ENCODE peak calls at places on chromosome 5, in five cellular contexts. V, W, D, N and Z are unnamed samples.

GRCh38 chr5:178466342-178466741 is 123.9 kb downstream of the COL23A1 start:
- DNase-seq in W (no peak), N (no peak), D (no peak), V (no peak), Z (no peak)

GRCh38 chr5:57447656-57448055 is 35.0 kb downstream of the ACTBL2 start:
- DNase-seq in V (no peak), W (no peak), N (no peak), D (no peak), Z (no peak)

GRCh38 chr5:179191506-179192184 is 131.5 kb downstream of the ZNF354C start:
- DNase-seq in N (no peak), W (no peak), V (no peak), D (peak), Z (no peak)

GRCh38 chr5:5289537-5289936 is 132.9 kb upstream of the ICE1 start:
- DNase-seq in N (no peak), W (no peak), D (no peak), V (no peak), Z (no peak)

GRCh38 chr5:170623576-170624181 is 119.9 kb downstream of the KCNIP1 start:
- DNase-seq in V (peak), N (peak), W (peak), D (peak), Z (peak)

GRCh38 chr5:3337812-3338541 is 257.7 kb upstream of the IRX1 start:
- DNase-seq in V (no peak), W (no peak), D (no peak), N (no peak), Z (no peak)

GRCh38 chr5:36665638-36666037 is 59.2 kb downstream of the SLC1A3 start:
- DNase-seq in W (no peak), D (no peak), V (no peak), N (no peak), Z (no peak)

GRCh38 chr5:95284512-95285405 is at the start of gene MCTP1:
- DNase-seq in W (peak), N (no peak), V (no peak), D (peak), Z (peak)

GRCh38 chr5:178455480-178455835 is 134.7 kb downstream of the COL23A1 start:
- DNase-seq in D (no peak), V (no peak), N (no peak), W (no peak), Z (no peak)

GRCh38 chr5:156020650-156021049 is 306.3 kb upstream of the SGCD start:
- DNase-seq in V (no peak), W (no peak), N (no peak), D (no peak), Z (no peak)

GRCh38 chr5:68932830-68933434 is 160.9 kb upstream of the SLC30A5 start:
- DNase-seq in V (peak), N (no peak), D (no peak), W (peak), Z (no peak)

GRCh38 chr5:177426566-177427210 is at the start of gene GRK6:
- DNase-seq in V (no peak), W (peak), N (no peak), D (peak), Z (peak)

GRCh38 chr5:65037845-65038815 is 269.4 kb downstream of the CWC27 start:
- DNase-seq in N (peak), D (no peak), W (peak), V (peak), Z (no peak)

GRCh38 chr5:7372399-7372798 is 23.5 kb upstream of the ADCY2 start:
- DNase-seq in D (no peak), N (no peak), V (no peak), W (no peak), Z (no peak)

GRCh38 chr5:80191991-80192398 is 63.9 kb downstream of the SERINC5 start:
- DNase-seq in N (no peak), W (peak), D (no peak), V (no peak), Z (no peak)

GRCh38 chr5:176762489-176762888 is 47.9 kb upstream of the UNC5A start:
- DNase-seq in V (no peak), N (no peak), W (peak), D (no peak), Z (no peak)

GRCh38 chr5:14767942-14768837 is 103.4 kb downstream of the ANKH start:
- DNase-seq in W (no peak), V (no peak), N (peak), D (no peak), Z (peak)

GRCh38 chr5:72818866-72819534 is 2.5 kb downstream of the TNPO1 start:
- DNase-seq in W (peak), V (peak), N (peak), D (peak), Z (peak)

GRCh38 chr5:157710887-157711286 is 20.3 kb upstream of the THG1L start:
- DNase-seq in D (no peak), V (no peak), N (no peak), W (no peak), Z (no peak)

GRCh38 chr5:56656816-56657740 is 158.3 kb upstream of the MAP3K1 start:
- DNase-seq in W (no peak), D (no peak), N (no peak), V (no peak), Z (no peak)

GRCh38 chr5:176529116-176529823 is 7.9 kb downstream of the RNF44 start:
- DNase-seq in N (no peak), V (no peak), D (no peak), W (no peak), Z (no peak)

GRCh38 chr5:97134634-97135033 is 7.8 kb downstream of the LIX1 start:
- DNase-seq in N (no peak), V (no peak), D (no peak), W (no peak), Z (no peak)

GRCh38 chr5:56989676-56990075 is 37.8 kb upstream of the MIER3 start:
- DNase-seq in W (no peak), D (no peak), N (no peak), V (no peak), Z (no peak)

GRCh38 chr5:79255786-79256557 is 20.0 kb downstream of the JMY start:
- DNase-seq in W (peak), N (peak), V (peak), D (peak), Z (peak)

GRCh38 chr5:41057940-41058339 is 13.2 kb downstream of the MROH2B start:
- DNase-seq in D (no peak), V (no peak), N (no peak), W (no peak), Z (no peak)

GRCh38 chr5:95822038-95822407 is 503 bp downstream of the GLRX start:
- DNase-seq in D (peak), N (no peak), V (no peak), W (peak), Z (peak)

GRCh38 chr5:61330341-61330878 is 1.6 kb upstream of the ZSWIM6 start:
- DNase-seq in W (peak), D (peak), N (peak), V (no peak), Z (no peak)

GRCh38 chr5:71782393-71782770 is 63.3 kb downstream of the CARTPT start:
- DNase-seq in W (no peak), N (no peak), V (no peak), D (no peak), Z (no peak)

GRCh38 chr5:134227259-134227658 is 1.4 kb upstream of the PPP2CA start:
- DNase-seq in V (no peak), N (peak), D (peak), W (peak), Z (peak)

GRCh38 chr5:174235226-174235992 is 189.9 kb downstream of the NSG2 start:
- DNase-seq in D (no peak), V (no peak), W (no peak), N (no peak), Z (no peak)

GRCh38 chr5:95988877-95989276 is 27.2 kb upstream of the ELL2 start:
- DNase-seq in D (no peak), N (peak), V (no peak), W (no peak), Z (no peak)

GRCh38 chr5:126490167-126490937 is 67.1 kb downstream of the GRAMD2B start:
- DNase-seq in V (no peak), W (no peak), N (no peak), D (no peak), Z (peak)

DNA sequence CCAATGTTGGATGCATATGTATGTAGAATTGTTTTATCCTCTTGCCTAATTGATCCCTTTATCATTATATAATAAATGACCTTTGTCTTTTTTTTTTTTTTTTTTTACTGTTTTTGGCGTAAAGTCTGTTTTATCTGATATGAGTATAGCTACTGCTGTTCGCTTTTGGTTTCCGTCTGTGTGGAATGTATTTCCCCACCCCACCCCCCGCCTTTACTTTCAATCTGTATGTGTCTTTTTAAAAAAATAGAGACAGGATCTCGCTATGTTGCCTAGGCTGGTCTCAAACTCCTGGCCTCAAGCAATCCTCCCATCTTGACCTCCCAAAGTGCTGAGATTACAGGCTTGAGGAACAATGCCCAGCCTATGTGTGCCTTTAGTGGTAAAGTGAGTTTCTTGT is 11.3 kb downstream of the AHRR start:
- DNase-seq in W (no peak), V (no peak), D (no peak), N (no peak), Z (no peak)
- TF ChIP-seq JUND in W (no peak), V (no peak), D (no peak), N (no peak), Z (no peak)

GRCh38 chr5:111697881-111698757 is 58.9 kb downstream of the NREP start:
- DNase-seq in D (no peak), V (no peak), W (peak), N (no peak), Z (peak)
- TF ChIP-seq JUND in D (no peak), V (no peak), W (no peak), N (no peak), Z (no peak)

GRCh38 chr5:82367930-82368329 is 89.8 kb upstream of the RPS23 start:
- DNase-seq in W (no peak), N (no peak), V (no peak), D (no peak), Z (no peak)

GRCh38 chr5:82365744-82366228 is 87.6 kb upstream of the RPS23 start:
- DNase-seq in V (peak), W (no peak), N (peak), D (no peak), Z (no peak)

GRCh38 chr5:82363524-82363923 is 85.4 kb upstream of the RPS23 start:
- DNase-seq in V (no peak), N (no peak), D (no peak), W (no peak), Z (no peak)

GRCh38 chr5:82364497-82364896 is 86.3 kb upstream of the RPS23 start:
- DNase-seq in W (peak), V (no peak), D (peak), N (no peak), Z (peak)

DNA sequence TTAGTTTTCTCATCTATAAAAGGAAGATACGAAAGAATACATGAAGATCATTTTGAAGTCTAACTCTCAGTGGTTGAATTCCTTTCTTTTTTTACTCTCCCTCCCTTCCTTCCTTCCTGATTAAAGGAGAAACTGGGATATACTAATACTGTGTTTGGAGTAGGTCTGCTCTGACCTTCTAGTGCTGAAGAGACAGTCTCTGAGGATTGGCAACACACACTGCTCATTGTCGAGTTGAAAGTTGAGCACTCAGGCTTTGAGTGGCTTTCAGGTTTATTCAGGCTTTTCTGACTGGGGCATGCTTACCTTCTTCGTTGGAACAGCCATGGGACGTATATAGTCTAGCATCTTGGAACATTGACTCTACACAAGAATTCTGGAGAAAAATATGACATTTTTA is 86.9 kb upstream of the RPS23 start:
- DNase-seq in W (no peak), V (no peak), N (no peak), D (no peak), Z (no peak)
- TF ChIP-seq JUND in W (no peak), V (no peak), N (no peak), D (no peak), Z (no peak)

DNA sequence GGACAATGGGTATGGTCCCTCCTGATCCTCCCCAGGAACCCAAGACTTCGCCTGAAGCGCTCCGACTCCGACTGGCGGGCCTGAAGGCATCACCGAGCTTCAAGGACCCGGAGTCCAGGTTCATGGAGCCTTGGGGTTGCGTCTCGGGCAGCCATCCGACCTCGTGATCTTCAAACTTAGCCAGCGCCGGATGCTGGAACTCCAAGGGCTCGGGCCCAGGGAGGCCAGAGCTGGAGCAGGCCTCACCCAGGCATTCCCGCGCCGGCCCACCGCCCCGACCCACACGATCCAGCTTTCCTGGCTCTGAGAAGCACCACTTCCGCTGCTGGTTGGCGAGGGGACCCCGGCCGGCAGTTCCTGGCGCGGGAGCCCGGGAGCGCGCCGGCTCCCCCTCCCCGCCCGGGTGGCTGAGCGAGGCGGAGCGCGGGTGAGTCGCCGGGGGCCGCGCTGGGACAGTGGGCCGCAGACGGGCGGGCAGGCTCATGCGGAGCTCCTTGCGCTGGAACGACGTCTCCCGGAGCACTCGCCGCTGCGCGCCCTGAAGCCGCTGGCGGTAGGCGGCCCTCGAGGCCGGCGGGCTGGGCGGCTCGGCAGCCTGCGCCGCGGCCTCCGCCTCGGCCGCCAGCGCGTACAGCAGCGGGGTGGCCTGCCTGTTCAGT is 5.2 kb downstream of the SHROOM1 start:
- DNase-seq in V (no peak), W (no peak), D (no peak), N (no peak), Z (no peak)
- TF ChIP-seq JUND in V (no peak), W (no peak), D (no peak), N (no peak), Z (no peak)

DNA sequence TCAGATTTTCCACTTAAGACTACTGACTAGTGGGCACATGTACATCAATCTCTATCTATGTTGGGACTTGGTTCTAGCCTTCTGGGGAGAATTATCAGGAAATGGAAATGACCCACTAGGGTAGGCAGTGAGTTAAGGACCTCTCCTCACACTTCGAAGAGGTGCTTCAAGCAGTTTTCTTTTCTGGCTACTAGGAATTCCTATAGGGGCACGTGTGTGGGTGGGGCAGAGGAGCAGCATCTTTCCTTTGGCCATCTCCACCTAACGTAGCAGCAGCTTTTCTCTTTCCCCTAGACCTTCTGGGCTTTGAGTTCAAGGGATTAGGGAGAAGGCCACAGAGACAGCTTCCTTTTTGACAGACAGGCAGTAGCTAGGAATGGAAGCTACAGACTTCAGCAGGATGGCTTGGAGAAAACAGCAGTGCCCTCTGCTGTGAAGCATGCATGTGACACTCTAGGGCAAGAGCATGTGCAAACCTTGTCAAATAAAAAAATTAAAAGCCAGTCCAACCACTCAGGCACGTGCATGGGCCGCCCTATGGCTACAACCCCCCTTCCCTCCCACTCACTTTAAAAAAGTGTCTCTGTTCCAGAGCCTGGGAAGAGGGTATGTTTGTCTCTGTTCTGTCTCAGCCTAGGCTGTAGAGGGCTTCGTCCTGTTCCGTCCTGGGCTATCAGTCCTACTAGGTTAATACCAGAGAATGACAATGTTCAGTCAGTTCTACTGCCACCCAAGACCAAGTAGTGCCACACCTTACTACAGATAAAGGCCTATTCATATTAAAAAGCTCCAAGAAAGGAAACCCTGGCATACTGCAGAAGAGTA is 8.7 kb upstream of the GFRA3 start:
- DNase-seq in D (peak), N (peak), W (peak), V (peak), Z (peak)
- TF ChIP-seq JUND in D (no peak), N (no peak), W (no peak), V (no peak), Z (no peak)

GRCh38 chr5:16889203-16889971 is 46.7 kb downstream of the MYO10 start:
- DNase-seq in D (no peak), N (no peak), V (no peak), W (no peak), Z (peak)
- TF ChIP-seq JUND in D (no peak), N (no peak), V (no peak), W (no peak), Z (no peak)